ENCODE peak calls at places on chromosomes 11 and 22, in four cellular contexts. One of them, this sample, is unnamed.

GRCh38 chr22:27433585-27434190 is 367.9 kb downstream of the MN1 start:
- DNase-seq in SK-N-SH: no peak
- DNase-seq in colonic mucosa: no peak
- DNase-seq in stomach: no peak
- DNase-seq in this sample: no peak

GRCh38 chr11:82802710-82803109 is 69.0 kb upstream of the FAM181B start:
- DNase-seq in stomach: no peak
- DNase-seq in SK-N-SH: no peak
- DNase-seq in colonic mucosa: no peak
- DNase-seq in this sample: no peak

GRCh38 chr22:46071451-46072029 is 78.8 kb upstream of the PPARA start:
- DNase-seq in SK-N-SH: peak
- DNase-seq in colonic mucosa: peak
- DNase-seq in stomach: peak
- DNase-seq in this sample: peak

GRCh38 chr11:128692750-128693578 is 908 bp upstream of the FLI1 start:
- DNase-seq in SK-N-SH: peak
- DNase-seq in stomach: no peak
- DNase-seq in colonic mucosa: no peak
- DNase-seq in this sample: no peak

GRCh38 chr11:57277845-57278720 is 41.0 kb upstream of the APLNR start:
- DNase-seq in stomach: peak
- DNase-seq in colonic mucosa: peak
- DNase-seq in SK-N-SH: peak
- DNase-seq in this sample: peak

GRCh38 chr22:50525104-50525958 is at the start of gene SCO2:
- DNase-seq in SK-N-SH: peak
- DNase-seq in colonic mucosa: peak
- DNase-seq in stomach: peak
- DNase-seq in this sample: peak

GRCh38 chr11:111700186-111700585 is 66.0 kb downstream of the PPP2R1B start:
- DNase-seq in colonic mucosa: no peak
- DNase-seq in SK-N-SH: no peak
- DNase-seq in stomach: no peak
- DNase-seq in this sample: no peak

GRCh38 chr11:23536907-23537306 is 676.6 kb upstream of the CCDC179 start:
- DNase-seq in colonic mucosa: no peak
- DNase-seq in SK-N-SH: no peak
- DNase-seq in stomach: no peak
- DNase-seq in this sample: no peak

GRCh38 chr22:46833228-46833627 is 70.8 kb downstream of the TBC1D22A start:
- DNase-seq in colonic mucosa: no peak
- DNase-seq in SK-N-SH: no peak
- DNase-seq in stomach: peak
- DNase-seq in this sample: peak

GRCh38 chr22:41917906-41918791 is 3.3 kb upstream of the SHISA8 start:
- DNase-seq in stomach: peak
- DNase-seq in SK-N-SH: no peak
- DNase-seq in colonic mucosa: peak
- DNase-seq in this sample: peak

GRCh38 chr11:72724851-72725730 is 27.1 kb downstream of the ARAP1 start:
- DNase-seq in SK-N-SH: peak
- DNase-seq in colonic mucosa: peak
- DNase-seq in stomach: peak
- DNase-seq in this sample: peak

GRCh38 chr11:15665368-15665871 is 550.7 kb downstream of the INSC start:
- DNase-seq in SK-N-SH: no peak
- DNase-seq in stomach: no peak
- DNase-seq in colonic mucosa: peak
- DNase-seq in this sample: peak

GRCh38 chr11:61966673-61967176 is 709 bp downstream of the FTH1 start:
- DNase-seq in colonic mucosa: peak
- DNase-seq in stomach: no peak
- DNase-seq in SK-N-SH: peak
- DNase-seq in this sample: peak

GRCh38 chr22:22928666-22929380 is 41.2 kb downstream of the IGLL5 start:
- DNase-seq in stomach: peak
- DNase-seq in colonic mucosa: peak
- DNase-seq in SK-N-SH: no peak
- DNase-seq in this sample: no peak

GRCh38 chr22:29307658-29308147 is 1.3 kb downstream of the GAS2L1 start:
- DNase-seq in SK-N-SH: peak
- DNase-seq in stomach: no peak
- DNase-seq in colonic mucosa: no peak
- DNase-seq in this sample: no peak
- H3K4me3 ChIP-seq in SK-N-SH: peak
- H3K4me3 ChIP-seq in stomach: peak
- H3K4me3 ChIP-seq in colonic mucosa: peak
- H3K4me3 ChIP-seq in this sample: peak

DNA sequence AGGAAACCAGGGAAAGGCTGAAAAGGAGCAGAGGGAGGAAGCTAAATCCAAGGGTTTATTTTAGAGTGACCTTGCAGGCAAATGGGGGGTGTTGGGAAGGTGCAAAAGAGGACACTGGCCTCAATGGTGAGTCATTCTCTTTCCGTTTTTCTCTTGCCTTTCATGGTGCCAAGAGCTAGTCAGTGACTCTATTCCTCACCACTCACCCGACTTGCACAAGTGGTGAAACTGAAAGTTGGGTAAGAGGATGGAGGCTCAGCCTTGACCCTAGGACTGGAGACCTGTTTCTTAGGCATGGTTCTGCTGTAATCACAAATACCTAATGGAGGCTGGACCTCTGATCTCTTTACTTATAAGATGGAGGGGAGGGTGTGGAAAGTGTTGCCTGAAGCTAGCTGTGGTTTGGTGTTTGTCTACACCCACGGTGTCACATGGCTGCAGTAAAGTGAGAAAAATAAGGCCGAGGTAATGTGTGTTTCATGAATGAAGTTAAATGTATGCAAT is 67.3 kb upstream of the CREB3L1 start:
- DNase-seq in colonic mucosa: no peak
- DNase-seq in stomach: no peak
- DNase-seq in SK-N-SH: no peak
- DNase-seq in this sample: peak
- H3K4me3 ChIP-seq in colonic mucosa: no peak
- H3K4me3 ChIP-seq in stomach: no peak
- H3K4me3 ChIP-seq in SK-N-SH: no peak
- H3K4me3 ChIP-seq in this sample: no peak

DNA sequence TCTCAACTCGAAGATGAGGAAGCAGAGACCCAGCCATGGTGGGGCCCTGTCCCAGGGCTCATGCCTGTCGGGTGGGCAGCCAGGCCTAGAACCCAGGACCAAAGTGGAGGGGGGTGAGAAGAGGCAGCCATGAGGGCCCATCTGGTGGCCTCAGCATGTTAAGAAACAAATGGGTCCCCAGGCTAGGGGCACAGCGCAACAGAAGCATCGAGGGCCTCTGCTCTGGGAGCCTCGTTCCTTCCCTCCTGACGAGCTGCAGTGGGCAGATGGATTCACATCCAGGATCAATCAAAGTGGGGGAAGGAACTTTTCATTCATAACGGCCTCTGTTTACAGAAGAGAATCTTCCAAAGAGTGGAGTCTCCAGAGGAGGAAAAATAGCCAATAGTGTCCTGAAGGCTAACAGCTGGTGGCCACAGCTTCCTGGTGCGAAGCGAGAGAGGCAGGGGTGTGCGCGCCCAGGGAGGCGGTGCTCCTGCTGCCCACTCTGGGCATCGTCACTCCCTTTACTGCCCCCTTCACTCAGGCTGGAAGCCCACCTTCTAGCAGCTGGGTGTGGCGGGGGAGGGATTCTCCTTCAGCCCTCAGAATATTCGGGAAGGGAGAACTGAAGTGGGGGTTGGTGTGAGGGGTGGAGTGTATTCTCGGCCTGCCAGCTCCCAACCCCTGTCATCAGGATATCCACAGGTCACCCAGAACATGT is 4.3 kb downstream of the CBX7 start:
- DNase-seq in colonic mucosa: no peak
- DNase-seq in stomach: no peak
- DNase-seq in SK-N-SH: no peak
- DNase-seq in this sample: no peak
- H3K4me3 ChIP-seq in colonic mucosa: no peak
- H3K4me3 ChIP-seq in stomach: peak
- H3K4me3 ChIP-seq in SK-N-SH: no peak
- H3K4me3 ChIP-seq in this sample: no peak

GRCh38 chr22:30695351-30695762 is 683 bp downstream of the OSBP2 start:
- DNase-seq in SK-N-SH: no peak
- DNase-seq in colonic mucosa: no peak
- DNase-seq in stomach: no peak
- DNase-seq in this sample: no peak
- H3K4me3 ChIP-seq in SK-N-SH: peak
- H3K4me3 ChIP-seq in colonic mucosa: peak
- H3K4me3 ChIP-seq in stomach: peak
- H3K4me3 ChIP-seq in this sample: no peak